ENCODE peak calls at places on chromosome 20, in six cellular contexts. U, R, H, G, S and V are unnamed samples.

GRCh38 chr20:25051386-25052155 is 6.4 kb downstream of the ACSS1 start:
- DNase-seq in U (no peak), R (peak; percentile 55), H (peak; percentile 21), G (no peak), S (peak; percentile 39), V (no peak)

GRCh38 chr20:43459022-43459942 is 1.6 kb downstream of the SRSF6 start:
- DNase-seq in U (no peak), R (peak; percentile 61), H (no peak), G (no peak), S (peak; percentile 66), V (no peak)

GRCh38 chr20:43926691-43927090 is 12.0 kb downstream of the TOX2 start:
- DNase-seq in U (no peak), R (no peak), H (no peak), G (no peak), S (no peak), V (no peak)

GRCh38 chr20:38599410-38599882 is 2.2 kb upstream of the ARHGAP40 start:
- DNase-seq in U (peak; percentile 29), R (no peak), H (peak; percentile 97), G (peak; percentile 87), S (peak; percentile 69), V (peak; percentile 99)

GRCh38 chr20:24359306-24359705 is 110.1 kb upstream of the SYNDIG1 start:
- DNase-seq in U (no peak), R (no peak), H (no peak), G (no peak), S (no peak), V (no peak)

GRCh38 chr20:343107-343506 is 3.8 kb upstream of the NRSN2 start:
- DNase-seq in U (no peak), R (no peak), H (no peak), G (no peak), S (no peak), V (no peak)

GRCh38 chr20:57224641-57225138 is 41.8 kb downstream of the BMP7 start:
- DNase-seq in U (no peak), R (no peak), H (no peak), G (no peak), S (no peak), V (no peak)

GRCh38 chr20:21096321-21097043 is 9.7 kb downstream of the LINC00237 start:
- DNase-seq in U (no peak), R (no peak), H (peak; percentile 55), G (no peak), S (no peak), V (no peak)

GRCh38 chr20:7856756-7857155 is 83.5 kb downstream of the HAO1 start:
- DNase-seq in U (no peak), R (no peak), H (no peak), G (no peak), S (no peak), V (no peak)

GRCh38 chr20:9112541-9113515 is 43.9 kb downstream of the PLCB4 start:
- DNase-seq in U (peak; percentile 17), R (no peak), H (no peak), G (peak; percentile 15), S (no peak), V (peak; percentile 50)

GRCh38 chr20:23350855-23351838 is 556 bp downstream of the NXT1 start:
- DNase-seq in U (peak; percentile 29), R (peak; percentile 82), H (peak; percentile 54), G (peak; percentile 35), S (peak; percentile 75), V (peak; percentile 80)

GRCh38 chr20:1083431-1084080 is 34.8 kb upstream of the PSMF1 start:
- DNase-seq in U (no peak), R (no peak), H (no peak), G (no peak), S (no peak), V (no peak)

GRCh38 chr20:20796766-20797415 is 84.4 kb upstream of the RALGAPA2 start:
- DNase-seq in U (no peak), R (no peak), H (no peak), G (no peak), S (no peak), V (no peak)

GRCh38 chr20:34012330-34012729 is 18.6 kb downstream of the RALY start:
- DNase-seq in U (no peak), R (no peak), H (no peak), G (no peak), S (no peak), V (no peak)

GRCh38 chr20:62032606-62033368 is 32.9 kb downstream of the TAF4 start:
- DNase-seq in U (no peak), R (no peak), H (no peak), G (no peak), S (no peak), V (no peak)

GRCh38 chr20:25355191-25355590 is 35.4 kb downstream of the ABHD12 start:
- DNase-seq in U (no peak), R (no peak), H (no peak), G (no peak), S (no peak), V (no peak)

GRCh38 chr20:41167118-41167470 is 29.8 kb downstream of the PLCG1 start:
- DNase-seq in U (no peak), R (no peak), H (no peak), G (peak; percentile 4), S (no peak), V (no peak)

GRCh38 chr20:38114353-38114791 is 50.7 kb downstream of the TGM2 start:
- DNase-seq in U (no peak), R (no peak), H (no peak), G (no peak), S (peak; percentile 48), V (no peak)

GRCh38 chr20:53642196-53643030 is 48.8 kb upstream of the ZNF217 start:
- DNase-seq in U (peak; percentile 53), R (no peak), H (peak; percentile 99), G (peak; percentile 85), S (peak; percentile 80), V (peak; percentile 16)

GRCh38 chr20:24160563-24161355 is 172.2 kb upstream of the GGTLC1 start:
- DNase-seq in U (peak; percentile 40), R (no peak), H (no peak), G (peak; percentile 56), S (peak; percentile 75), V (peak; percentile 67)

DNA sequence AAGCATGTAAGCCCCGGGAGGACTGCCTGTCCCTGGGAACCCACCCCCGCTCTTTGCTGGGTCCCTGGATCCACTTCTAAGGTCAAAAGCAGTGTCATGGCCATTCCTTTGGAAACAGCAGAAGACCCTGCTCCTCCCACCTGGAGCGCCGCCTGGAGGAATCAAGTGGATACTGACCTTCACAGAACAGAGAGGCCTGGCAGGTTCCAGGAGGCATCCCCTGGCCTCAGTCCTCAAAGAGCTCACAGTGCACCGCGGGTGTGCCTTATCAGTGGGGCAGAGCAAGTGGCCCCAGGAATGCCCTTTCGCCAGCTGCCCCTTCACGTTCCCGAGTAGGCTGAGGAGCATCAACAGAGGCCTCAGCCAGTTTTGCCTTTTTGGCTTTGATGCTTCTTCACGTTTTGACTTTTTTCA is 11.1 kb upstream of the SLC4A11 start:
- DNase-seq in U (no peak), R (no peak), H (no peak), G (no peak), S (no peak), V (no peak)
- TF ChIP-seq CTCF in U (no peak), R (no peak), H (peak; percentile 61), G (no peak), S (no peak), V (no peak)

DNA sequence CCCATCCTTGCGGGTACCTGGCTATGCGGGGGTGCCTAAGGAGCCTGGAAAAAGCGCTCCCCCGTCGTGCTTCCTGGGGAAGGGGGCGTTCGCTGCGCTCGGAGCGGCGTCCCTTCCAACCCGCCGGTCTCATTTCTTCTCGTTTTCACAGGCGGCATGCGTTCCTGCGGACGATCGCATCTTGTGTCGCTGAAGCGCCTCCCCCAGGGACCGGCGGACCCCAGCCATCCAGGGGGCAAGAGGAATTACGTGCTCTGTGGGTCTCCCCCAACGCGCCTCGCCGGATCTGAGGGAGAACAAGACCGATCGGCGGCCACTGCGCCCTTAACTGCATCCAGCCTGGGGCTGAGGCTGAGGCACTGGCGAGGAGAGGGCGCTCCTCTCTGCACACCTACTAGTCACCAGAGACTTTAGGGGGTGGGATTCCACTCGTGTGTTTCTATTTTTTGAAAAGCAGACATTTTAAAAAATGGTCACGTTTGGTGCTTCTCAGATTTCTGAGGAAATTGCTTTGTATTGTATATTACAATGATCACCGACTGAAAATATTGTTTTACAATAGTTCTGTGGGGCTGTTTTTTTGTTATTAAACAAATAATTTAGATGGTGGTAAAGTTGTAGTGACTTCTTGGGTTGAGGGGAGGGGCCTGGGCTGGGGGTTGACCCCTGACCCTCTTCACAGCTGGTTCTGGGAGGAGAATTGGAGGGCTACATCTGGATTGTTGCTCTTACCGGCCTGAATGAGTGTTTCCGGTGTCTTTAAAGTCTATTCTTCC is 1.0 kb downstream of the ID1 start:
- DNase-seq in U (peak; percentile 14), R (no peak), H (no peak), G (no peak), S (no peak), V (peak; percentile 30)
- TF ChIP-seq CTCF in U (no peak), R (no peak), H (no peak), G (no peak), S (no peak), V (no peak)

DNA sequence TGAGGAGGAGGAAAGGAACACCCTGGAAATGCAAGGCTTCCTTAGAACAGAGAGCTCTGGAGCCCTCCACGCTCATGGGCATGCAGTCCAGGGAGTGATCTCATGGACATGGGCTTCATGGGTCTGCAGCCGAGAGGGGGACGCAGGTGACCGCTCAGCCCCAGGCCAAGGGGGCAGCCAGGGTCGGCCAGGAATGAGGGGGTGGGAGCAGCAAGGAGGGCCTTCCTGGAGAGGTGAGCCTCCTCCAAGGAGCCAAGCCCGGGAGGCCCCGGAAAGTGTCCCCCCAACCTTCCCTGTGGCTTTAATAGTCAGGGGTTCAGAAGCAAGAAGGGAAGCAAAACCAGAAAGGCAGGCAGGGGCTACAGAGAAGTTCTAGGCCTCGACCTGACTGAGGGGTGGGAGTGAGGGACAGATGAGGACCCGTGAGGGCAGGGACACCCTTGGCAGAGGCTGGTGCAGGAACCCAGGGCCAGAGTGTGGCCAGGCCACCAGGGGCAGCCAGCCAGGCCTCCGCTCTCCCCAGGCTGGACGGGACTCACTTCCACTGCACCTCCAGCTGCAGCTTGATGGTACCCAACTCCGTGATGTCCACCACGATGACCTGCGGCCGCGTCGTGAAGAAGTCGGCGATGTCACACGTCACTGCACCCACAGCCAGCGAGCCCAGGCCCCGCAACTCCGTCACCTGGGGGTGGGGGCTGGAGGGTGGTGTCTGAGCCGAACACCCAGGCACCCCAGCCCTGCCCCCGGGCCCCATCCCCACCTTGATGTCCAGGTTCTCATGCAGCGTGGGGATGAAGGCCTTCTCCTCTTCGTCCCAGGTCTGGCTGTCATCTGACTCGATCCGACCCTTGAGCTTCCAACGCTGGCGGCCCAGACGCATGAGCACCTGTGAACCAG is 83.2 kb downstream of the RIPOR3 start:
- DNase-seq in U (no peak), R (no peak), H (no peak), G (no peak), S (no peak), V (no peak)
- TF ChIP-seq CTCF in U (no peak), R (no peak), H (no peak), G (no peak), S (no peak), V (no peak)

DNA sequence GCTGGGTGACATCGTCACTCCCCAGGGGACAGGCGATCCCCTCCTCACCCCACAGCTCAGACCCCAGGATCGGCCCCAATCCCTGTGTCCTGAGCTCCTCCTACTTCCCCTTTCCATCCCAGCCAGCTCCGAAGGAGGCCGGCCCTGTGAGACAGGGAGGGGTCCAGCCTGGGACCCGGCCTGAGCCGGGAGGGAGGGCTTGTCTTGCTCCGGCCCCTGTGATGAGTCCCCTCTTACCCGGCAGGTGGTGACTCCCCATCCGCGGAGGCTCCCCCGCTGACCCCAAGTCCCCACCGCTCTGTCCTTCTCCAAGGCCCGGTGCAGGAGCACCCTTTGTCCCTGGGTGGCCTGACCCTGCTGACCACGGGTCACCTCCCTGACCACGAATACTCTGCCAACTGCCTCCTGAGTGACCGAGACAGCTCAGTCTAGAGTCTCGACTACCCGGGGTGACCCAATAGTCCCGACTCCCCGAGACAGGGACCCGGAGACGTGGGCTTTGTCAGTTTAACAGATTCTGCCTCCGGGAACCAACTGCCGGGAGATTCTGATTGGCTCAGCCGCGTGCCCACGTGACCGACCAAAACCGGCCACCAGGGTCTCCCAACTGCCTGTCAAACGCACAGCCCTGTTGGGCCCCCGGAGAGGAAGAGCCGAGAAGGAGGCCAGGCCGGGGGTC is 187.4 kb upstream of the PROKR2 start:
- DNase-seq in U (no peak), R (no peak), H (no peak), G (peak; percentile 48), S (peak; percentile 88), V (peak; percentile 55)
- TF ChIP-seq CTCF in U (no peak), R (no peak), H (no peak), G (no peak), S (no peak), V (no peak)